ENCODE peak calls at places on chromosomes 3 and 15, in eight cellular contexts. One of them, this sample, is unnamed.

GRCh38 chr3:182803006-182803405 is 9.7 kb downstream of the ATP11B start:
- DNase-seq in transverse colon: no peak
- DNase-seq in K562: no peak
- DNase-seq in suprapubic skin: no peak
- DNase-seq in A549: no peak
- DNase-seq in sigmoid colon: no peak
- DNase-seq in stomach: no peak
- DNase-seq in tibial nerve: no peak
- DNase-seq in this sample: no peak

GRCh38 chr3:157442729-157443128 is 6.1 kb downstream of the PTX3 start:
- DNase-seq in suprapubic skin: no peak
- DNase-seq in tibial nerve: no peak
- DNase-seq in transverse colon: no peak
- DNase-seq in K562: no peak
- DNase-seq in stomach: no peak
- DNase-seq in A549: no peak
- DNase-seq in sigmoid colon: no peak
- DNase-seq in this sample: no peak

GRCh38 chr3:47420511-47421484 is 40.0 kb downstream of the PTPN23 start:
- DNase-seq in A549: peak; percentile 83
- DNase-seq in K562: peak; percentile 92
- DNase-seq in suprapubic skin: peak; percentile 94
- DNase-seq in sigmoid colon: peak; percentile 91
- DNase-seq in tibial nerve: peak; percentile 88
- DNase-seq in stomach: peak; percentile 91
- DNase-seq in transverse colon: peak; percentile 93
- DNase-seq in this sample: peak; percentile 77

GRCh38 chr15:58387130-58387529 is 44.7 kb upstream of the LIPC start:
- DNase-seq in stomach: no peak
- DNase-seq in K562: no peak
- DNase-seq in sigmoid colon: no peak
- DNase-seq in suprapubic skin: no peak
- DNase-seq in tibial nerve: no peak
- DNase-seq in A549: no peak
- DNase-seq in transverse colon: no peak
- DNase-seq in this sample: no peak

GRCh38 chr3:159817136-159817535 is 171.5 kb upstream of the IL12A start:
- DNase-seq in transverse colon: no peak
- DNase-seq in suprapubic skin: no peak
- DNase-seq in tibial nerve: no peak
- DNase-seq in K562: no peak
- DNase-seq in stomach: no peak
- DNase-seq in A549: no peak
- DNase-seq in sigmoid colon: no peak
- DNase-seq in this sample: no peak

GRCh38 chr15:75161788-75162414 is 39.8 kb upstream of the C15orf39 start:
- DNase-seq in transverse colon: no peak
- DNase-seq in sigmoid colon: no peak
- DNase-seq in K562: no peak
- DNase-seq in suprapubic skin: no peak
- DNase-seq in stomach: peak; percentile 58
- DNase-seq in A549: no peak
- DNase-seq in tibial nerve: no peak
- DNase-seq in this sample: no peak

GRCh38 chr3:49199244-49199899 is 28.0 kb downstream of the KLHDC8B start:
- DNase-seq in A549: no peak
- DNase-seq in suprapubic skin: peak; percentile 97
- DNase-seq in stomach: peak; percentile 54
- DNase-seq in sigmoid colon: peak; percentile 98
- DNase-seq in tibial nerve: peak; percentile 81
- DNase-seq in transverse colon: peak; percentile 74
- DNase-seq in K562: no peak
- DNase-seq in this sample: peak; percentile 98

GRCh38 chr15:64146885-64147681 is 4.4 kb upstream of the SNX22 start:
- DNase-seq in stomach: no peak
- DNase-seq in tibial nerve: no peak
- DNase-seq in A549: no peak
- DNase-seq in transverse colon: no peak
- DNase-seq in suprapubic skin: no peak
- DNase-seq in sigmoid colon: peak; percentile 50
- DNase-seq in K562: peak; percentile 73
- DNase-seq in this sample: no peak

DNA sequence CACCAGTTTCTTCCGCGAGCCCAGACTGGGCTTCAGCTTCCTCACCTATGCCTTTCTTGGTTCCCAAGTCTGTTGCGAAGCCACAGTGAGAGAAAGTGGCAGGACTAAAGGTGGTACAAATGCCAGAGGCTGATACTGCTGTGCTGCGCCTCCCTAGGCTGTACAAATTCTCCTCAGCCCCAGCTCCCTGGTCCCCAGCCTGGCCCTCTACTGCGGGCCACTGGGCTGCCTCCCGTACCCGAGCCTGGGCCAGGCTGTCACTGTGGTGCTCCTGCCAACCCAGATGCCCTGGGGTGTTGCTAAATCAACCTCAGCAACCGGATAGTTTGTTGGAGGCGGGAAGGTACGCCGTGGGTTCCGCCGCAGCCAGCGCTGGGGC is 352 bp upstream of the TEX264 start:
- DNase-seq in stomach: no peak
- DNase-seq in sigmoid colon: no peak
- DNase-seq in transverse colon: no peak
- DNase-seq in A549: no peak
- DNase-seq in suprapubic skin: peak; percentile 95
- DNase-seq in tibial nerve: no peak
- DNase-seq in K562: no peak
- DNase-seq in this sample: no peak
- TF ChIP-seq EP300 in stomach: no peak
- TF ChIP-seq EP300 in sigmoid colon: no peak
- TF ChIP-seq EP300 in transverse colon: no peak
- TF ChIP-seq EP300 in A549: no peak
- TF ChIP-seq EP300 in suprapubic skin: no peak
- TF ChIP-seq EP300 in tibial nerve: no peak
- TF ChIP-seq EP300 in K562: no peak
- TF ChIP-seq EP300 in this sample: no peak

GRCh38 chr15:60000824-60001641 is 3.1 kb upstream of the FOXB1 start:
- DNase-seq in A549: no peak
- DNase-seq in K562: no peak
- DNase-seq in tibial nerve: no peak
- DNase-seq in suprapubic skin: no peak
- DNase-seq in transverse colon: no peak
- DNase-seq in sigmoid colon: no peak
- DNase-seq in stomach: no peak
- DNase-seq in this sample: no peak

GRCh38 chr15:59999064-59999377 is 5.1 kb upstream of the FOXB1 start:
- DNase-seq in suprapubic skin: no peak
- DNase-seq in tibial nerve: no peak
- DNase-seq in A549: no peak
- DNase-seq in sigmoid colon: no peak
- DNase-seq in stomach: no peak
- DNase-seq in transverse colon: no peak
- DNase-seq in K562: no peak
- DNase-seq in this sample: no peak

GRCh38 chr15:59999558-60000112 is 4.5 kb upstream of the FOXB1 start:
- DNase-seq in suprapubic skin: no peak
- DNase-seq in A549: no peak
- DNase-seq in sigmoid colon: no peak
- DNase-seq in stomach: no peak
- DNase-seq in tibial nerve: no peak
- DNase-seq in transverse colon: no peak
- DNase-seq in K562: no peak
- DNase-seq in this sample: no peak

GRCh38 chr15:60001642-60002527 is 2.2 kb upstream of the FOXB1 start:
- DNase-seq in transverse colon: no peak
- DNase-seq in suprapubic skin: no peak
- DNase-seq in stomach: no peak
- DNase-seq in tibial nerve: no peak
- DNase-seq in A549: no peak
- DNase-seq in sigmoid colon: no peak
- DNase-seq in K562: no peak
- DNase-seq in this sample: no peak

DNA sequence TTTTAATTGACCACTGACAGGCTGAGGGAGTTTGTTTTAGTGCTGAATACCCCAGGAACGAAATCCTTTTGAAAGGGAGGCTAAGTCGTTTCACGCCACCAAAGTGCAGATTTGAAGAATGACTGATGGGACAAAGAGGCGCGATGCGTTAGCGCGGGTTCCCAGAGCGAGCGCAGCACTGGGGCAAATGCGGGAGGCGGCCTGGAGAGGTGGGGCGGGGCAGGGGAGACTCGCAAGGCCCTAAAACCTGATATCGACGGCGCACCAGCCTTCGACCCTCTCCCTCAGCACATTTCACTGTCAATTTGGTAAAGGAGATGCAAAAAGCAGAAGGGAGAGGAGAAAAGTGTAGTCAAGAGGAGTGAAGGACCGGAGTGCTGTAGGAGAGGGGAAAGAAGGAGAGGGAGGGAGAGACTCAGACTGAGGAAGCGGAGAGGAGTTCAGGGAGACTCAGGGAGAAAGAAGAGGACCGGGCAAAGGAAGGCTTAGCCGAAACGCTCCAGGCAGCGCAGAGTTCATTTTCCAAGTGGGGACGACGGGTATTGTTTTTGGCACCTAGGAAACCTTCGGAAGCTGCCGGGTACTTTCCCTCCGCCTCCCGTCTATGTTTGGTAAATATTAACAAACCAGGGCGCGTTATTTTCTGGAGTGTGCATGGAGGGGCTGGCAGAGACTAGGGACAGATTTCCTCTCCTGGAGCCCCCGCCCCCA is 3.8 kb upstream of the FOXB1 start:
- DNase-seq in stomach: no peak
- DNase-seq in sigmoid colon: no peak
- DNase-seq in K562: no peak
- DNase-seq in suprapubic skin: no peak
- DNase-seq in transverse colon: no peak
- DNase-seq in A549: no peak
- DNase-seq in tibial nerve: no peak
- DNase-seq in this sample: no peak
- H3K4me3 ChIP-seq in stomach: no peak overlapping the region
- H3K4me3 ChIP-seq in sigmoid colon: no peak overlapping the region
- H3K4me3 ChIP-seq in K562: no peak overlapping the region
- H3K4me3 ChIP-seq in suprapubic skin: no peak overlapping the region
- H3K4me3 ChIP-seq in transverse colon: no peak overlapping the region
- H3K4me3 ChIP-seq in A549: peak overlapping the region; percentile 7
- H3K4me3 ChIP-seq in tibial nerve: no peak overlapping the region
- H3K4me3 ChIP-seq in this sample: no peak overlapping the region

DNA sequence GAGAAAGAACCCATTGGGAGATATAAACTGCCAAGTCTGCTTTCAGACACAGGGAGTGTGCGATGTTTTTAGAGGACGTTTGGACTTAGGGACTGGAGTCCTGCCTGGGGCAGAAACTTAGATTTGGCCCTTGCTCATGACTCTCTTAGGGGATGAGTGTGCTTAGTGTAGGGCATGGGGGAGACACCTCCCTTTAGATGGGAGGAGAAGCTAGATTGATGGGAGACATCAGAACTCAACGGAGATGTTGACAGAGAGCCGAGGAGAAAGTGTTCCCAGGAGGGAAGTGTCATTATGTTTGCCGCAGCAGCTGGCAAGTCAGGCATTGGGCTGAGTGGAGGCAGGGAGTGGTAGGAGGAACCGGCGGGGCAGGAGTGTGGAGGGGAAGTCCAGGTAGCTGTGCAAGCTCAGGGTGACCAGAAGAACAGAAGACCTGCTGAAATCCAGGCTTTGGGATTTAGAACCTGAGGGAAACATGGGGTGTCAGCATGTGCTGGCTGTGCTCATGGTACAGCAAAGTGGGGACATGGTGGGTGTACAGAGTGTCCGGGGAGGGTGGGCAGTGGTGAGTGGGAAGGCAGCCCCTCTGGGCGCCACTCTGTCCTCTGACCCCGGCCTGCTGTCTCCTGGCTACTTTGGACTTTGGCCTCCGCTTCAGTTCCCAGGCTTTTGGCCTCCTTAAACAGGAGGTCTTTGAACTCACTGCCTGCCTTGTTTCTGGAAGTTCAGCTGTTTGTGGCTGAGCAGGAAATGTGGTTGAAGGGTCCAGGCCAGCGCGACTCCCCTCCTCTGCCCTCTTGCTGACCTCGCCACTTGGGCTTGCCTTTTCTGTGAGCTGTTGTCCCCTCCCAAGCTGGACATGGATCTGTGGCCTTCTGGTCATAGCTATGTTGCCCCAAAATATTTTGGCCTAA is 324.0 kb upstream of the LRRFIP2 start:
- DNase-seq in suprapubic skin: no peak
- DNase-seq in stomach: no peak
- DNase-seq in sigmoid colon: no peak
- DNase-seq in A549: no peak
- DNase-seq in tibial nerve: no peak
- DNase-seq in K562: no peak
- DNase-seq in transverse colon: no peak
- DNase-seq in this sample: no peak
- TF ChIP-seq EP300 in suprapubic skin: no peak
- TF ChIP-seq EP300 in stomach: no peak
- TF ChIP-seq EP300 in sigmoid colon: no peak
- TF ChIP-seq EP300 in A549: no peak
- TF ChIP-seq EP300 in tibial nerve: no peak
- TF ChIP-seq EP300 in K562: no peak
- TF ChIP-seq EP300 in transverse colon: no peak
- TF ChIP-seq EP300 in this sample: no peak

GRCh38 chr3:4690277-4690676 is 197.1 kb downstream of the ITPR1 start:
- DNase-seq in sigmoid colon: no peak
- DNase-seq in tibial nerve: no peak
- DNase-seq in transverse colon: no peak
- DNase-seq in K562: no peak
- DNase-seq in A549: no peak
- DNase-seq in suprapubic skin: no peak
- DNase-seq in stomach: no peak
- DNase-seq in this sample: no peak
- H3K4me3 ChIP-seq in sigmoid colon: no peak overlapping the region
- H3K4me3 ChIP-seq in tibial nerve: no peak overlapping the region
- H3K4me3 ChIP-seq in transverse colon: no peak overlapping the region
- H3K4me3 ChIP-seq in K562: no peak overlapping the region
- H3K4me3 ChIP-seq in A549: no peak overlapping the region
- H3K4me3 ChIP-seq in suprapubic skin: no peak overlapping the region
- H3K4me3 ChIP-seq in stomach: no peak overlapping the region
- H3K4me3 ChIP-seq in this sample: no peak overlapping the region

GRCh38 chr3:62248831-62249776 is 124.2 kb downstream of the FEZF2 start:
- DNase-seq in suprapubic skin: no peak
- DNase-seq in tibial nerve: no peak
- DNase-seq in transverse colon: no peak
- DNase-seq in A549: no peak
- DNase-seq in K562: no peak
- DNase-seq in stomach: no peak
- DNase-seq in sigmoid colon: no peak
- DNase-seq in this sample: no peak
- TF ChIP-seq EP300 in suprapubic skin: no peak
- TF ChIP-seq EP300 in tibial nerve: no peak
- TF ChIP-seq EP300 in transverse colon: no peak
- TF ChIP-seq EP300 in A549: no peak
- TF ChIP-seq EP300 in K562: no peak
- TF ChIP-seq EP300 in stomach: no peak
- TF ChIP-seq EP300 in sigmoid colon: no peak
- TF ChIP-seq EP300 in this sample: no peak

This sample was measured in ovary.